ENCODE peak calls at places on chromosome X, in eight cellular contexts. One of them, this sample, is unnamed.

GRCh38 chrX:71859637-71860036 is 51.0 kb upstream of the NHSL2 start:
- DNase-seq in NCI-H1092 treated with DMSO at 0.1 percent for 48 hours: peak; percentile 41
- DNase-seq in effector memory CD4-positive, alpha-beta T cell: no peak
- DNase-seq in astrocyte of the hippocampus: peak; percentile 56
- DNase-seq in stromal cell of bone marrow: no peak
- DNase-seq in natural killer cell treated with Interleukin-12 subunit alpha and Interleukin-12 subunit beta and Interleukin-15 and Interleukin-18, amount 100 ng/mL, for 72 hours: no peak
- DNase-seq in posterior cingulate gyrus: peak; percentile 26
- DNase-seq in stimulated activated CD8-positive, alpha-beta memory T cell treated with anti-CD3 and anti-CD28 coated beads, Interleukin-4, amount 100 ng/mL, for 1 hour: peak; percentile 3
- DNase-seq in this sample: no peak

GRCh38 chrX:39675619-39676018 is 422.1 kb downstream of the BCOR start:
- DNase-seq in astrocyte of the hippocampus: no peak
- DNase-seq in effector memory CD4-positive, alpha-beta T cell: no peak
- DNase-seq in stromal cell of bone marrow: peak; percentile 51
- DNase-seq in natural killer cell treated with Interleukin-12 subunit alpha and Interleukin-12 subunit beta and Interleukin-15 and Interleukin-18, amount 100 ng/mL, for 72 hours: no peak
- DNase-seq in posterior cingulate gyrus: no peak
- DNase-seq in NCI-H1092 treated with DMSO at 0.1 percent for 48 hours: no peak
- DNase-seq in stimulated activated CD8-positive, alpha-beta memory T cell treated with anti-CD3 and anti-CD28 coated beads, Interleukin-4, amount 100 ng/mL, for 1 hour: no peak
- DNase-seq in this sample: no peak

GRCh38 chrX:1099146-1099770 is 113.2 kb downstream of the CRLF2 start:
- DNase-seq in effector memory CD4-positive, alpha-beta T cell: no peak
- DNase-seq in posterior cingulate gyrus: no peak
- DNase-seq in NCI-H1092 treated with DMSO at 0.1 percent for 48 hours: no peak
- DNase-seq in natural killer cell treated with Interleukin-12 subunit alpha and Interleukin-12 subunit beta and Interleukin-15 and Interleukin-18, amount 100 ng/mL, for 72 hours: no peak
- DNase-seq in stimulated activated CD8-positive, alpha-beta memory T cell treated with anti-CD3 and anti-CD28 coated beads, Interleukin-4, amount 100 ng/mL, for 1 hour: no peak
- DNase-seq in astrocyte of the hippocampus: no peak
- DNase-seq in stromal cell of bone marrow: no peak
- DNase-seq in this sample: no peak

GRCh38 chrX:97159916-97160800 is 276.4 kb downstream of the RPA4 start:
- DNase-seq in stromal cell of bone marrow: no peak
- DNase-seq in astrocyte of the hippocampus: no peak
- DNase-seq in NCI-H1092 treated with DMSO at 0.1 percent for 48 hours: no peak
- DNase-seq in posterior cingulate gyrus: no peak
- DNase-seq in effector memory CD4-positive, alpha-beta T cell: no peak
- DNase-seq in natural killer cell treated with Interleukin-12 subunit alpha and Interleukin-12 subunit beta and Interleukin-15 and Interleukin-18, amount 100 ng/mL, for 72 hours: no peak
- DNase-seq in stimulated activated CD8-positive, alpha-beta memory T cell treated with anti-CD3 and anti-CD28 coated beads, Interleukin-4, amount 100 ng/mL, for 1 hour: no peak
- DNase-seq in this sample: no peak

GRCh38 chrX:55715847-55716246 is 1.7 kb upstream of the RRAGB start:
- DNase-seq in effector memory CD4-positive, alpha-beta T cell: no peak
- DNase-seq in stimulated activated CD8-positive, alpha-beta memory T cell treated with anti-CD3 and anti-CD28 coated beads, Interleukin-4, amount 100 ng/mL, for 1 hour: no peak
- DNase-seq in astrocyte of the hippocampus: no peak
- DNase-seq in natural killer cell treated with Interleukin-12 subunit alpha and Interleukin-12 subunit beta and Interleukin-15 and Interleukin-18, amount 100 ng/mL, for 72 hours: no peak
- DNase-seq in NCI-H1092 treated with DMSO at 0.1 percent for 48 hours: no peak
- DNase-seq in stromal cell of bone marrow: no peak
- DNase-seq in posterior cingulate gyrus: no peak
- DNase-seq in this sample: no peak

GRCh38 chrX:108091878-108092291 is 307 bp downstream of the ATG4A start:
- DNase-seq in stromal cell of bone marrow: no peak
- DNase-seq in effector memory CD4-positive, alpha-beta T cell: no peak
- DNase-seq in NCI-H1092 treated with DMSO at 0.1 percent for 48 hours: peak; percentile 35
- DNase-seq in natural killer cell treated with Interleukin-12 subunit alpha and Interleukin-12 subunit beta and Interleukin-15 and Interleukin-18, amount 100 ng/mL, for 72 hours: no peak
- DNase-seq in astrocyte of the hippocampus: no peak
- DNase-seq in posterior cingulate gyrus: no peak
- DNase-seq in stimulated activated CD8-positive, alpha-beta memory T cell treated with anti-CD3 and anti-CD28 coated beads, Interleukin-4, amount 100 ng/mL, for 1 hour: peak; percentile 9
- DNase-seq in this sample: no peak

GRCh38 chrX:12794654-12795053 is 3.4 kb downstream of the PRPS2 start:
- DNase-seq in natural killer cell treated with Interleukin-12 subunit alpha and Interleukin-12 subunit beta and Interleukin-15 and Interleukin-18, amount 100 ng/mL, for 72 hours: no peak
- DNase-seq in astrocyte of the hippocampus: no peak
- DNase-seq in posterior cingulate gyrus: no peak
- DNase-seq in stimulated activated CD8-positive, alpha-beta memory T cell treated with anti-CD3 and anti-CD28 coated beads, Interleukin-4, amount 100 ng/mL, for 1 hour: no peak
- DNase-seq in NCI-H1092 treated with DMSO at 0.1 percent for 48 hours: no peak
- DNase-seq in stromal cell of bone marrow: no peak
- DNase-seq in effector memory CD4-positive, alpha-beta T cell: no peak
- DNase-seq in this sample: no peak

GRCh38 chrX:11215191-11215921 is 77.9 kb upstream of the AMELX start:
- DNase-seq in effector memory CD4-positive, alpha-beta T cell: no peak
- DNase-seq in stimulated activated CD8-positive, alpha-beta memory T cell treated with anti-CD3 and anti-CD28 coated beads, Interleukin-4, amount 100 ng/mL, for 1 hour: no peak
- DNase-seq in posterior cingulate gyrus: no peak
- DNase-seq in stromal cell of bone marrow: no peak
- DNase-seq in natural killer cell treated with Interleukin-12 subunit alpha and Interleukin-12 subunit beta and Interleukin-15 and Interleukin-18, amount 100 ng/mL, for 72 hours: no peak
- DNase-seq in astrocyte of the hippocampus: no peak
- DNase-seq in NCI-H1092 treated with DMSO at 0.1 percent for 48 hours: no peak
- DNase-seq in this sample: no peak

GRCh38 chrX:6685489-6685888 is 150.6 kb upstream of the VCX3A start:
- DNase-seq in stimulated activated CD8-positive, alpha-beta memory T cell treated with anti-CD3 and anti-CD28 coated beads, Interleukin-4, amount 100 ng/mL, for 1 hour: no peak
- DNase-seq in stromal cell of bone marrow: no peak
- DNase-seq in posterior cingulate gyrus: no peak
- DNase-seq in effector memory CD4-positive, alpha-beta T cell: no peak
- DNase-seq in natural killer cell treated with Interleukin-12 subunit alpha and Interleukin-12 subunit beta and Interleukin-15 and Interleukin-18, amount 100 ng/mL, for 72 hours: no peak
- DNase-seq in NCI-H1092 treated with DMSO at 0.1 percent for 48 hours: no peak
- DNase-seq in astrocyte of the hippocampus: no peak
- DNase-seq in this sample: no peak

GRCh38 chrX:102599950-102600579 is 750 bp downstream of the ARMCX5 start:
- DNase-seq in natural killer cell treated with Interleukin-12 subunit alpha and Interleukin-12 subunit beta and Interleukin-15 and Interleukin-18, amount 100 ng/mL, for 72 hours: no peak
- DNase-seq in stromal cell of bone marrow: no peak
- DNase-seq in posterior cingulate gyrus: no peak
- DNase-seq in effector memory CD4-positive, alpha-beta T cell: no peak
- DNase-seq in NCI-H1092 treated with DMSO at 0.1 percent for 48 hours: peak; percentile 21
- DNase-seq in astrocyte of the hippocampus: peak; percentile 43
- DNase-seq in stimulated activated CD8-positive, alpha-beta memory T cell treated with anti-CD3 and anti-CD28 coated beads, Interleukin-4, amount 100 ng/mL, for 1 hour: no peak
- DNase-seq in this sample: no peak

GRCh38 chrX:107566603-107567262 is 61.6 kb upstream of the PRPS1 start:
- DNase-seq in natural killer cell treated with Interleukin-12 subunit alpha and Interleukin-12 subunit beta and Interleukin-15 and Interleukin-18, amount 100 ng/mL, for 72 hours: no peak
- DNase-seq in stimulated activated CD8-positive, alpha-beta memory T cell treated with anti-CD3 and anti-CD28 coated beads, Interleukin-4, amount 100 ng/mL, for 1 hour: no peak
- DNase-seq in NCI-H1092 treated with DMSO at 0.1 percent for 48 hours: no peak
- DNase-seq in astrocyte of the hippocampus: no peak
- DNase-seq in stromal cell of bone marrow: no peak
- DNase-seq in effector memory CD4-positive, alpha-beta T cell: no peak
- DNase-seq in posterior cingulate gyrus: no peak
- DNase-seq in this sample: no peak

GRCh38 chrX:68699960-68700746 is 52.7 kb downstream of the STARD8 start:
- DNase-seq in stimulated activated CD8-positive, alpha-beta memory T cell treated with anti-CD3 and anti-CD28 coated beads, Interleukin-4, amount 100 ng/mL, for 1 hour: no peak
- DNase-seq in astrocyte of the hippocampus: peak; percentile 20
- DNase-seq in effector memory CD4-positive, alpha-beta T cell: no peak
- DNase-seq in posterior cingulate gyrus: no peak
- DNase-seq in natural killer cell treated with Interleukin-12 subunit alpha and Interleukin-12 subunit beta and Interleukin-15 and Interleukin-18, amount 100 ng/mL, for 72 hours: no peak
- DNase-seq in stromal cell of bone marrow: peak; percentile 54
- DNase-seq in NCI-H1092 treated with DMSO at 0.1 percent for 48 hours: no peak
- DNase-seq in this sample: no peak

GRCh38 chrX:49978191-49978590 is 55.8 kb downstream of the CLCN5 start:
- DNase-seq in astrocyte of the hippocampus: no peak
- DNase-seq in posterior cingulate gyrus: no peak
- DNase-seq in effector memory CD4-positive, alpha-beta T cell: no peak
- DNase-seq in NCI-H1092 treated with DMSO at 0.1 percent for 48 hours: no peak
- DNase-seq in natural killer cell treated with Interleukin-12 subunit alpha and Interleukin-12 subunit beta and Interleukin-15 and Interleukin-18, amount 100 ng/mL, for 72 hours: no peak
- DNase-seq in stimulated activated CD8-positive, alpha-beta memory T cell treated with anti-CD3 and anti-CD28 coated beads, Interleukin-4, amount 100 ng/mL, for 1 hour: no peak
- DNase-seq in stromal cell of bone marrow: no peak
- DNase-seq in this sample: no peak

GRCh38 chrX:112247714-112248113 is 165.1 kb upstream of the TRPC5 start:
- DNase-seq in natural killer cell treated with Interleukin-12 subunit alpha and Interleukin-12 subunit beta and Interleukin-15 and Interleukin-18, amount 100 ng/mL, for 72 hours: no peak
- DNase-seq in stimulated activated CD8-positive, alpha-beta memory T cell treated with anti-CD3 and anti-CD28 coated beads, Interleukin-4, amount 100 ng/mL, for 1 hour: no peak
- DNase-seq in astrocyte of the hippocampus: no peak
- DNase-seq in posterior cingulate gyrus: no peak
- DNase-seq in NCI-H1092 treated with DMSO at 0.1 percent for 48 hours: peak; percentile 84
- DNase-seq in stromal cell of bone marrow: no peak
- DNase-seq in effector memory CD4-positive, alpha-beta T cell: no peak
- DNase-seq in this sample: no peak

GRCh38 chrX:71326394-71326793 is 24.8 kb downstream of the ITGB1BP2 start:
- DNase-seq in astrocyte of the hippocampus: no peak
- DNase-seq in effector memory CD4-positive, alpha-beta T cell: no peak
- DNase-seq in stimulated activated CD8-positive, alpha-beta memory T cell treated with anti-CD3 and anti-CD28 coated beads, Interleukin-4, amount 100 ng/mL, for 1 hour: no peak
- DNase-seq in posterior cingulate gyrus: no peak
- DNase-seq in natural killer cell treated with Interleukin-12 subunit alpha and Interleukin-12 subunit beta and Interleukin-15 and Interleukin-18, amount 100 ng/mL, for 72 hours: no peak
- DNase-seq in NCI-H1092 treated with DMSO at 0.1 percent for 48 hours: no peak
- DNase-seq in stromal cell of bone marrow: no peak
- DNase-seq in this sample: no peak

GRCh38 chrX:105038672-105039328 is 181.7 kb downstream of the TEX13A start:
- DNase-seq in effector memory CD4-positive, alpha-beta T cell: no peak
- DNase-seq in stromal cell of bone marrow: no peak
- DNase-seq in posterior cingulate gyrus: no peak
- DNase-seq in astrocyte of the hippocampus: no peak
- DNase-seq in natural killer cell treated with Interleukin-12 subunit alpha and Interleukin-12 subunit beta and Interleukin-15 and Interleukin-18, amount 100 ng/mL, for 72 hours: no peak
- DNase-seq in NCI-H1092 treated with DMSO at 0.1 percent for 48 hours: no peak
- DNase-seq in stimulated activated CD8-positive, alpha-beta memory T cell treated with anti-CD3 and anti-CD28 coated beads, Interleukin-4, amount 100 ng/mL, for 1 hour: no peak
- DNase-seq in this sample: no peak

GRCh38 chrX:154541896-154542722 is 4.5 kb downstream of the G6PD start:
- DNase-seq in posterior cingulate gyrus: no peak
- DNase-seq in stromal cell of bone marrow: peak; percentile 87
- DNase-seq in stimulated activated CD8-positive, alpha-beta memory T cell treated with anti-CD3 and anti-CD28 coated beads, Interleukin-4, amount 100 ng/mL, for 1 hour: peak; percentile 25
- DNase-seq in NCI-H1092 treated with DMSO at 0.1 percent for 48 hours: no peak
- DNase-seq in effector memory CD4-positive, alpha-beta T cell: no peak
- DNase-seq in astrocyte of the hippocampus: peak; percentile 92
- DNase-seq in natural killer cell treated with Interleukin-12 subunit alpha and Interleukin-12 subunit beta and Interleukin-15 and Interleukin-18, amount 100 ng/mL, for 72 hours: peak; percentile 70
- DNase-seq in this sample: no peak

GRCh38 chrX:56745019-56745418 is 16.0 kb downstream of the NBDY start:
- DNase-seq in astrocyte of the hippocampus: no peak
- DNase-seq in stimulated activated CD8-positive, alpha-beta memory T cell treated with anti-CD3 and anti-CD28 coated beads, Interleukin-4, amount 100 ng/mL, for 1 hour: no peak
- DNase-seq in effector memory CD4-positive, alpha-beta T cell: no peak
- DNase-seq in posterior cingulate gyrus: no peak
- DNase-seq in NCI-H1092 treated with DMSO at 0.1 percent for 48 hours: no peak
- DNase-seq in natural killer cell treated with Interleukin-12 subunit alpha and Interleukin-12 subunit beta and Interleukin-15 and Interleukin-18, amount 100 ng/mL, for 72 hours: no peak
- DNase-seq in stromal cell of bone marrow: peak; percentile 63
- DNase-seq in this sample: no peak

GRCh38 chrX:7110821-7111276 is 36.7 kb upstream of the STS start:
- DNase-seq in NCI-H1092 treated with DMSO at 0.1 percent for 48 hours: no peak
- DNase-seq in effector memory CD4-positive, alpha-beta T cell: no peak
- DNase-seq in stimulated activated CD8-positive, alpha-beta memory T cell treated with anti-CD3 and anti-CD28 coated beads, Interleukin-4, amount 100 ng/mL, for 1 hour: no peak
- DNase-seq in astrocyte of the hippocampus: no peak
- DNase-seq in natural killer cell treated with Interleukin-12 subunit alpha and Interleukin-12 subunit beta and Interleukin-15 and Interleukin-18, amount 100 ng/mL, for 72 hours: no peak
- DNase-seq in posterior cingulate gyrus: no peak
- DNase-seq in stromal cell of bone marrow: no peak
- DNase-seq in this sample: peak; percentile 73

GRCh38 chrX:16113978-16114554 is 9.3 kb upstream of the GRPR start:
- DNase-seq in stimulated activated CD8-positive, alpha-beta memory T cell treated with anti-CD3 and anti-CD28 coated beads, Interleukin-4, amount 100 ng/mL, for 1 hour: no peak
- DNase-seq in effector memory CD4-positive, alpha-beta T cell: no peak
- DNase-seq in stromal cell of bone marrow: no peak
- DNase-seq in natural killer cell treated with Interleukin-12 subunit alpha and Interleukin-12 subunit beta and Interleukin-15 and Interleukin-18, amount 100 ng/mL, for 72 hours: no peak
- DNase-seq in NCI-H1092 treated with DMSO at 0.1 percent for 48 hours: no peak
- DNase-seq in astrocyte of the hippocampus: no peak
- DNase-seq in posterior cingulate gyrus: no peak
- DNase-seq in this sample: no peak

GRCh38 chrX:111652719-111653118 is 28.3 kb upstream of the ALG13 start:
- DNase-seq in natural killer cell treated with Interleukin-12 subunit alpha and Interleukin-12 subunit beta and Interleukin-15 and Interleukin-18, amount 100 ng/mL, for 72 hours: no peak
- DNase-seq in astrocyte of the hippocampus: peak; percentile 10
- DNase-seq in stimulated activated CD8-positive, alpha-beta memory T cell treated with anti-CD3 and anti-CD28 coated beads, Interleukin-4, amount 100 ng/mL, for 1 hour: no peak
- DNase-seq in effector memory CD4-positive, alpha-beta T cell: no peak
- DNase-seq in stromal cell of bone marrow: no peak
- DNase-seq in NCI-H1092 treated with DMSO at 0.1 percent for 48 hours: no peak
- DNase-seq in posterior cingulate gyrus: no peak
- DNase-seq in this sample: no peak

GRCh38 chrX:1423215-1423614 is 29.5 kb downstream of the ASMTL start:
- DNase-seq in stromal cell of bone marrow: no peak
- DNase-seq in posterior cingulate gyrus: no peak
- DNase-seq in NCI-H1092 treated with DMSO at 0.1 percent for 48 hours: no peak
- DNase-seq in astrocyte of the hippocampus: no peak
- DNase-seq in natural killer cell treated with Interleukin-12 subunit alpha and Interleukin-12 subunit beta and Interleukin-15 and Interleukin-18, amount 100 ng/mL, for 72 hours: no peak
- DNase-seq in stimulated activated CD8-positive, alpha-beta memory T cell treated with anti-CD3 and anti-CD28 coated beads, Interleukin-4, amount 100 ng/mL, for 1 hour: no peak
- DNase-seq in effector memory CD4-positive, alpha-beta T cell: no peak
- DNase-seq in this sample: no peak

GRCh38 chrX:65241059-65241721 is 264.9 kb upstream of the ZC4H2 start:
- DNase-seq in stimulated activated CD8-positive, alpha-beta memory T cell treated with anti-CD3 and anti-CD28 coated beads, Interleukin-4, amount 100 ng/mL, for 1 hour: no peak
- DNase-seq in stromal cell of bone marrow: peak; percentile 8
- DNase-seq in posterior cingulate gyrus: no peak
- DNase-seq in astrocyte of the hippocampus: peak; percentile 2
- DNase-seq in NCI-H1092 treated with DMSO at 0.1 percent for 48 hours: no peak
- DNase-seq in natural killer cell treated with Interleukin-12 subunit alpha and Interleukin-12 subunit beta and Interleukin-15 and Interleukin-18, amount 100 ng/mL, for 72 hours: no peak
- DNase-seq in effector memory CD4-positive, alpha-beta T cell: no peak
- DNase-seq in this sample: no peak

GRCh38 chrX:97705936-97706335 is 822.2 kb downstream of the RPA4 start:
- DNase-seq in astrocyte of the hippocampus: no peak
- DNase-seq in stromal cell of bone marrow: no peak
- DNase-seq in natural killer cell treated with Interleukin-12 subunit alpha and Interleukin-12 subunit beta and Interleukin-15 and Interleukin-18, amount 100 ng/mL, for 72 hours: no peak
- DNase-seq in NCI-H1092 treated with DMSO at 0.1 percent for 48 hours: no peak
- DNase-seq in stimulated activated CD8-positive, alpha-beta memory T cell treated with anti-CD3 and anti-CD28 coated beads, Interleukin-4, amount 100 ng/mL, for 1 hour: no peak
- DNase-seq in effector memory CD4-positive, alpha-beta T cell: no peak
- DNase-seq in posterior cingulate gyrus: no peak
- DNase-seq in this sample: no peak

GRCh38 chrX:17081535-17081934 is 135.1 kb downstream of the REPS2 start:
- DNase-seq in stimulated activated CD8-positive, alpha-beta memory T cell treated with anti-CD3 and anti-CD28 coated beads, Interleukin-4, amount 100 ng/mL, for 1 hour: no peak
- DNase-seq in posterior cingulate gyrus: no peak
- DNase-seq in stromal cell of bone marrow: no peak
- DNase-seq in NCI-H1092 treated with DMSO at 0.1 percent for 48 hours: no peak
- DNase-seq in effector memory CD4-positive, alpha-beta T cell: no peak
- DNase-seq in natural killer cell treated with Interleukin-12 subunit alpha and Interleukin-12 subunit beta and Interleukin-15 and Interleukin-18, amount 100 ng/mL, for 72 hours: no peak
- DNase-seq in astrocyte of the hippocampus: no peak
- DNase-seq in this sample: no peak

GRCh38 chrX:46573331-46573895 is at the start of gene CHST7:
- DNase-seq in astrocyte of the hippocampus: peak; percentile 76
- DNase-seq in posterior cingulate gyrus: peak; percentile 40
- DNase-seq in stimulated activated CD8-positive, alpha-beta memory T cell treated with anti-CD3 and anti-CD28 coated beads, Interleukin-4, amount 100 ng/mL, for 1 hour: peak; percentile 30
- DNase-seq in natural killer cell treated with Interleukin-12 subunit alpha and Interleukin-12 subunit beta and Interleukin-15 and Interleukin-18, amount 100 ng/mL, for 72 hours: peak; percentile 72
- DNase-seq in stromal cell of bone marrow: no peak
- DNase-seq in effector memory CD4-positive, alpha-beta T cell: peak; percentile 46
- DNase-seq in NCI-H1092 treated with DMSO at 0.1 percent for 48 hours: peak; percentile 83
- DNase-seq in this sample: no peak

GRCh38 chrX:46912098-46912672 is at the start of gene JADE3:
- DNase-seq in NCI-H1092 treated with DMSO at 0.1 percent for 48 hours: peak; percentile 90
- DNase-seq in posterior cingulate gyrus: peak; percentile 59
- DNase-seq in astrocyte of the hippocampus: peak; percentile 82
- DNase-seq in effector memory CD4-positive, alpha-beta T cell: peak; percentile 4
- DNase-seq in stromal cell of bone marrow: peak; percentile 41
- DNase-seq in natural killer cell treated with Interleukin-12 subunit alpha and Interleukin-12 subunit beta and Interleukin-15 and Interleukin-18, amount 100 ng/mL, for 72 hours: peak; percentile 61
- DNase-seq in stimulated activated CD8-positive, alpha-beta memory T cell treated with anti-CD3 and anti-CD28 coated beads, Interleukin-4, amount 100 ng/mL, for 1 hour: no peak
- DNase-seq in this sample: no peak

GRCh38 chrX:129798888-129799287 is 19.1 kb downstream of the SASH3 start:
- DNase-seq in stromal cell of bone marrow: no peak
- DNase-seq in stimulated activated CD8-positive, alpha-beta memory T cell treated with anti-CD3 and anti-CD28 coated beads, Interleukin-4, amount 100 ng/mL, for 1 hour: no peak
- DNase-seq in effector memory CD4-positive, alpha-beta T cell: no peak
- DNase-seq in posterior cingulate gyrus: no peak
- DNase-seq in natural killer cell treated with Interleukin-12 subunit alpha and Interleukin-12 subunit beta and Interleukin-15 and Interleukin-18, amount 100 ng/mL, for 72 hours: no peak
- DNase-seq in astrocyte of the hippocampus: no peak
- DNase-seq in NCI-H1092 treated with DMSO at 0.1 percent for 48 hours: no peak
- DNase-seq in this sample: no peak

GRCh38 chrX:41779058-41779564 is 55.1 kb downstream of the GPR82 start:
- DNase-seq in stromal cell of bone marrow: peak; percentile 35
- DNase-seq in posterior cingulate gyrus: no peak
- DNase-seq in stimulated activated CD8-positive, alpha-beta memory T cell treated with anti-CD3 and anti-CD28 coated beads, Interleukin-4, amount 100 ng/mL, for 1 hour: no peak
- DNase-seq in NCI-H1092 treated with DMSO at 0.1 percent for 48 hours: peak; percentile 57
- DNase-seq in astrocyte of the hippocampus: peak; percentile 50
- DNase-seq in natural killer cell treated with Interleukin-12 subunit alpha and Interleukin-12 subunit beta and Interleukin-15 and Interleukin-18, amount 100 ng/mL, for 72 hours: no peak
- DNase-seq in effector memory CD4-positive, alpha-beta T cell: no peak
- DNase-seq in this sample: no peak

GRCh38 chrX:138872537-138872936 is 161.0 kb upstream of the FGF13 start:
- DNase-seq in astrocyte of the hippocampus: peak; percentile 37
- DNase-seq in effector memory CD4-positive, alpha-beta T cell: no peak
- DNase-seq in NCI-H1092 treated with DMSO at 0.1 percent for 48 hours: no peak
- DNase-seq in stromal cell of bone marrow: no peak
- DNase-seq in stimulated activated CD8-positive, alpha-beta memory T cell treated with anti-CD3 and anti-CD28 coated beads, Interleukin-4, amount 100 ng/mL, for 1 hour: no peak
- DNase-seq in posterior cingulate gyrus: no peak
- DNase-seq in natural killer cell treated with Interleukin-12 subunit alpha and Interleukin-12 subunit beta and Interleukin-15 and Interleukin-18, amount 100 ng/mL, for 72 hours: no peak
- DNase-seq in this sample: no peak

GRCh38 chrX:46029777-46030176 is 515.4 kb downstream of the ZNF674 start:
- DNase-seq in natural killer cell treated with Interleukin-12 subunit alpha and Interleukin-12 subunit beta and Interleukin-15 and Interleukin-18, amount 100 ng/mL, for 72 hours: no peak
- DNase-seq in effector memory CD4-positive, alpha-beta T cell: no peak
- DNase-seq in stimulated activated CD8-positive, alpha-beta memory T cell treated with anti-CD3 and anti-CD28 coated beads, Interleukin-4, amount 100 ng/mL, for 1 hour: no peak
- DNase-seq in astrocyte of the hippocampus: no peak
- DNase-seq in posterior cingulate gyrus: no peak
- DNase-seq in stromal cell of bone marrow: no peak
- DNase-seq in NCI-H1092 treated with DMSO at 0.1 percent for 48 hours: peak; percentile 99
- DNase-seq in this sample: no peak

GRCh38 chrX:78455901-78456300 is 128.5 kb upstream of the CYSLTR1 start:
- DNase-seq in effector memory CD4-positive, alpha-beta T cell: no peak
- DNase-seq in posterior cingulate gyrus: no peak
- DNase-seq in natural killer cell treated with Interleukin-12 subunit alpha and Interleukin-12 subunit beta and Interleukin-15 and Interleukin-18, amount 100 ng/mL, for 72 hours: no peak
- DNase-seq in astrocyte of the hippocampus: no peak
- DNase-seq in NCI-H1092 treated with DMSO at 0.1 percent for 48 hours: no peak
- DNase-seq in stromal cell of bone marrow: peak; percentile 47
- DNase-seq in stimulated activated CD8-positive, alpha-beta memory T cell treated with anti-CD3 and anti-CD28 coated beads, Interleukin-4, amount 100 ng/mL, for 1 hour: no peak
- DNase-seq in this sample: no peak

GRCh38 chrX:47174846-47175587 is 18.6 kb upstream of the UBA1 start:
- DNase-seq in stimulated activated CD8-positive, alpha-beta memory T cell treated with anti-CD3 and anti-CD28 coated beads, Interleukin-4, amount 100 ng/mL, for 1 hour: no peak
- DNase-seq in natural killer cell treated with Interleukin-12 subunit alpha and Interleukin-12 subunit beta and Interleukin-15 and Interleukin-18, amount 100 ng/mL, for 72 hours: peak; percentile 13
- DNase-seq in NCI-H1092 treated with DMSO at 0.1 percent for 48 hours: no peak
- DNase-seq in posterior cingulate gyrus: no peak
- DNase-seq in astrocyte of the hippocampus: no peak
- DNase-seq in stromal cell of bone marrow: no peak
- DNase-seq in effector memory CD4-positive, alpha-beta T cell: no peak
- DNase-seq in this sample: no peak